ENCODE peak calls at places on chromosomes 13 and 19, in eight cellular contexts. One of them, this sample, is unnamed.

GRCh38 chr19:52188822-52189744 is 769 bp upstream of the PPP2R1A start:
- DNase-seq in CD8-positive, alpha-beta T cell: no peak
- DNase-seq in AG08396: peak; percentile 10
- DNase-seq in substantia nigra: peak; percentile 71
- DNase-seq in frontal cortex: no peak
- DNase-seq in activated T-helper 9 cell treated with anti-CD3 and anti-CD28 coated beads, Interleukin-2, amount 50 U/mL, for 16 hours: no peak
- DNase-seq in mucosa of gallbladder: no peak
- DNase-seq in omental fat pad: peak; percentile 38
- DNase-seq in this sample: no peak

GRCh38 chr13:101520672-101521071 is 68.2 kb downstream of the ITGBL1 start:
- DNase-seq in activated T-helper 9 cell treated with anti-CD3 and anti-CD28 coated beads, Interleukin-2, amount 50 U/mL, for 16 hours: no peak
- DNase-seq in CD8-positive, alpha-beta T cell: peak; percentile 22
- DNase-seq in mucosa of gallbladder: no peak
- DNase-seq in AG08396: no peak
- DNase-seq in omental fat pad: no peak
- DNase-seq in substantia nigra: no peak
- DNase-seq in frontal cortex: no peak
- DNase-seq in this sample: no peak

GRCh38 chr19:18558202-18558555 is 509 bp downstream of the KXD1 start:
- DNase-seq in mucosa of gallbladder: no peak
- DNase-seq in CD8-positive, alpha-beta T cell: no peak
- DNase-seq in frontal cortex: no peak
- DNase-seq in AG08396: no peak
- DNase-seq in substantia nigra: no peak
- DNase-seq in omental fat pad: no peak
- DNase-seq in activated T-helper 9 cell treated with anti-CD3 and anti-CD28 coated beads, Interleukin-2, amount 50 U/mL, for 16 hours: no peak
- DNase-seq in this sample: no peak

GRCh38 chr19:2475018-2475701 is 767 bp upstream of the GADD45B start:
- DNase-seq in frontal cortex: no peak
- DNase-seq in AG08396: peak; percentile 70
- DNase-seq in CD8-positive, alpha-beta T cell: peak; percentile 75
- DNase-seq in omental fat pad: no peak
- DNase-seq in activated T-helper 9 cell treated with anti-CD3 and anti-CD28 coated beads, Interleukin-2, amount 50 U/mL, for 16 hours: peak; percentile 47
- DNase-seq in substantia nigra: peak; percentile 47
- DNase-seq in mucosa of gallbladder: peak; percentile 52
- DNase-seq in this sample: peak; percentile 53

GRCh38 chr13:113044431-113045114 is 61.0 kb upstream of the F7 start:
- DNase-seq in omental fat pad: no peak
- DNase-seq in mucosa of gallbladder: no peak
- DNase-seq in CD8-positive, alpha-beta T cell: no peak
- DNase-seq in frontal cortex: peak; percentile 74
- DNase-seq in activated T-helper 9 cell treated with anti-CD3 and anti-CD28 coated beads, Interleukin-2, amount 50 U/mL, for 16 hours: no peak
- DNase-seq in AG08396: peak; percentile 63
- DNase-seq in substantia nigra: peak; percentile 86
- DNase-seq in this sample: no peak

GRCh38 chr13:112943309-112944125 is 25.5 kb upstream of the MCF2L start:
- DNase-seq in frontal cortex: peak; percentile 54
- DNase-seq in substantia nigra: peak; percentile 51
- DNase-seq in CD8-positive, alpha-beta T cell: no peak
- DNase-seq in omental fat pad: no peak
- DNase-seq in AG08396: peak; percentile 55
- DNase-seq in activated T-helper 9 cell treated with anti-CD3 and anti-CD28 coated beads, Interleukin-2, amount 50 U/mL, for 16 hours: no peak
- DNase-seq in mucosa of gallbladder: peak; percentile 28
- DNase-seq in this sample: no peak

GRCh38 chr19:49324801-49325491 is at the start of gene SLC6A16:
- DNase-seq in omental fat pad: no peak
- DNase-seq in activated T-helper 9 cell treated with anti-CD3 and anti-CD28 coated beads, Interleukin-2, amount 50 U/mL, for 16 hours: no peak
- DNase-seq in mucosa of gallbladder: no peak
- DNase-seq in AG08396: no peak
- DNase-seq in frontal cortex: no peak
- DNase-seq in substantia nigra: no peak
- DNase-seq in CD8-positive, alpha-beta T cell: no peak
- DNase-seq in this sample: no peak

GRCh38 chr19:50982186-50982585 is 1.5 kb downstream of the KLK7 start:
- DNase-seq in substantia nigra: no peak
- DNase-seq in frontal cortex: no peak
- DNase-seq in CD8-positive, alpha-beta T cell: no peak
- DNase-seq in activated T-helper 9 cell treated with anti-CD3 and anti-CD28 coated beads, Interleukin-2, amount 50 U/mL, for 16 hours: no peak
- DNase-seq in AG08396: no peak
- DNase-seq in mucosa of gallbladder: no peak
- DNase-seq in omental fat pad: no peak
- DNase-seq in this sample: no peak

GRCh38 chr13:95485518-95486144 is 66.9 kb upstream of the CLDN10 start:
- DNase-seq in omental fat pad: no peak
- DNase-seq in substantia nigra: no peak
- DNase-seq in activated T-helper 9 cell treated with anti-CD3 and anti-CD28 coated beads, Interleukin-2, amount 50 U/mL, for 16 hours: no peak
- DNase-seq in mucosa of gallbladder: no peak
- DNase-seq in AG08396: no peak
- DNase-seq in CD8-positive, alpha-beta T cell: no peak
- DNase-seq in frontal cortex: no peak
- DNase-seq in this sample: no peak

GRCh38 chr13:51122868-51123267 is 11.8 kb upstream of the C13orf42 start:
- DNase-seq in omental fat pad: no peak
- DNase-seq in AG08396: no peak
- DNase-seq in mucosa of gallbladder: no peak
- DNase-seq in frontal cortex: no peak
- DNase-seq in activated T-helper 9 cell treated with anti-CD3 and anti-CD28 coated beads, Interleukin-2, amount 50 U/mL, for 16 hours: no peak
- DNase-seq in substantia nigra: no peak
- DNase-seq in CD8-positive, alpha-beta T cell: no peak
- DNase-seq in this sample: no peak

GRCh38 chr13:27541386-27541785 is 78.9 kb downstream of the LNX2 start:
- DNase-seq in frontal cortex: no peak
- DNase-seq in omental fat pad: no peak
- DNase-seq in CD8-positive, alpha-beta T cell: no peak
- DNase-seq in activated T-helper 9 cell treated with anti-CD3 and anti-CD28 coated beads, Interleukin-2, amount 50 U/mL, for 16 hours: no peak
- DNase-seq in AG08396: no peak
- DNase-seq in mucosa of gallbladder: no peak
- DNase-seq in substantia nigra: no peak
- DNase-seq in this sample: no peak

GRCh38 chr13:48500652-48501197 is 32.2 kb downstream of the RCBTB2 start:
- DNase-seq in omental fat pad: no peak
- DNase-seq in mucosa of gallbladder: no peak
- DNase-seq in frontal cortex: peak; percentile 33
- DNase-seq in substantia nigra: no peak
- DNase-seq in CD8-positive, alpha-beta T cell: no peak
- DNase-seq in AG08396: peak; percentile 67
- DNase-seq in activated T-helper 9 cell treated with anti-CD3 and anti-CD28 coated beads, Interleukin-2, amount 50 U/mL, for 16 hours: no peak
- DNase-seq in this sample: no peak

GRCh38 chr13:95256086-95256485 is 45.2 kb downstream of the ABCC4 start:
- DNase-seq in frontal cortex: no peak
- DNase-seq in CD8-positive, alpha-beta T cell: no peak
- DNase-seq in activated T-helper 9 cell treated with anti-CD3 and anti-CD28 coated beads, Interleukin-2, amount 50 U/mL, for 16 hours: no peak
- DNase-seq in AG08396: peak; percentile 68
- DNase-seq in omental fat pad: no peak
- DNase-seq in substantia nigra: no peak
- DNase-seq in mucosa of gallbladder: peak; percentile 58
- DNase-seq in this sample: no peak